ENCODE peak calls at places on chromosome 17, in nine cellular contexts. Y is A549, I is NB4, Q is HCT116, R is SK-N-SH, P is HepG2, U is K562, T is endothelial cell of umbilical vein, G is H1. D is an unnamed sample.

GRCh38 chr17:82238562-82239201 is 9.8 kb downstream of the SLC16A3 start:
- DNase-seq in T (no peak), Q (no peak), G (no peak), R (no peak), I (peak; percentile 95), P (no peak), U (peak; percentile 85), Y (no peak), D (no peak)

GRCh38 chr17:63824362-63824761 is 2.9 kb upstream of the PSMC5 start:
- DNase-seq in R (no peak), G (no peak), Y (no peak), I (no peak), Q (no peak), T (no peak), U (no peak), P (no peak), D (no peak)

GRCh38 chr17:79619636-79620206 is 8.9 kb upstream of the RBFOX3 start:
- DNase-seq in P (no peak), R (peak; percentile 29), G (peak; percentile 33), T (no peak), Y (no peak), U (no peak), I (no peak), Q (no peak), D (peak; percentile 10)

GRCh38 chr17:56638536-56639177 is 45.2 kb downstream of the NOG start:
- DNase-seq in Q (no peak), Y (no peak), G (no peak), T (no peak), P (no peak), U (no peak), I (no peak), R (no peak), D (no peak)

GRCh38 chr17:82981141-82981540 is 98.3 kb upstream of the METRNL start:
- DNase-seq in G (no peak), Q (no peak), Y (no peak), T (no peak), I (no peak), R (peak; percentile 14), U (no peak), P (no peak), D (no peak)

GRCh38 chr17:47304191-47304590 is 19.6 kb upstream of the EFCAB13 start:
- DNase-seq in I (no peak), Y (no peak), Q (no peak), G (no peak), U (no peak), T (no peak), P (no peak), R (no peak), D (no peak)

GRCh38 chr17:42009170-42009569 is 8.1 kb downstream of the DNAJC7 start:
- DNase-seq in U (no peak), R (no peak), P (peak; percentile 33), G (no peak), Q (no peak), Y (no peak), T (no peak), I (peak; percentile 30), D (no peak)

GRCh38 chr17:17723354-17724261 is 42.4 kb downstream of the RAI1 start:
- DNase-seq in Q (no peak), I (peak; percentile 63), Y (no peak), G (peak; percentile 66), U (no peak), P (no peak), T (peak; percentile 61), R (peak; percentile 87), D (peak; percentile 57)

GRCh38 chr17:17567114-17567513 is 24.4 kb downstream of the PEMT start:
- DNase-seq in T (no peak), I (no peak), Q (no peak), R (no peak), U (no peak), G (no peak), P (no peak), Y (no peak), D (no peak)

GRCh38 chr17:1203111-1203966 is 23.6 kb upstream of the ABR start:
- DNase-seq in P (no peak), G (peak; percentile 94), I (no peak), Q (no peak), Y (peak; percentile 87), R (peak; percentile 100), U (peak; percentile 93), T (peak; percentile 56), D (peak; percentile 84)

GRCh38 chr17:56593073-56593740 is at the start of gene NOG:
- DNase-seq in T (peak; percentile 13), R (peak; percentile 86), U (no peak), Q (no peak), G (peak; percentile 73), P (no peak), I (peak; percentile 88), Y (peak; percentile 72), D (peak; percentile 73)

GRCh38 chr17:58618336-58618735 is 73.5 kb downstream of the TEX14 start:
- DNase-seq in Y (no peak), G (no peak), I (no peak), U (no peak), Q (no peak), R (no peak), T (no peak), P (no peak), D (no peak)

GRCh38 chr17:4872786-4873185 is 26.6 kb upstream of the C17orf107 start:
- DNase-seq in Y (no peak), U (no peak), I (no peak), R (peak; percentile 71), P (no peak), Q (no peak), G (no peak), T (peak; percentile 75), D (no peak)

GRCh38 chr17:3801043-3801746 is at the start of gene ITGAE:
- DNase-seq in U (no peak), P (no peak), G (no peak), R (no peak), I (no peak), Y (no peak), T (no peak), Q (no peak), D (no peak)

GRCh38 chr17:5680766-5681165 is 96.5 kb upstream of the NLRP1 start:
- DNase-seq in Q (no peak), U (no peak), R (no peak), I (no peak), Y (no peak), T (no peak), P (no peak), G (no peak), D (no peak)

DNA sequence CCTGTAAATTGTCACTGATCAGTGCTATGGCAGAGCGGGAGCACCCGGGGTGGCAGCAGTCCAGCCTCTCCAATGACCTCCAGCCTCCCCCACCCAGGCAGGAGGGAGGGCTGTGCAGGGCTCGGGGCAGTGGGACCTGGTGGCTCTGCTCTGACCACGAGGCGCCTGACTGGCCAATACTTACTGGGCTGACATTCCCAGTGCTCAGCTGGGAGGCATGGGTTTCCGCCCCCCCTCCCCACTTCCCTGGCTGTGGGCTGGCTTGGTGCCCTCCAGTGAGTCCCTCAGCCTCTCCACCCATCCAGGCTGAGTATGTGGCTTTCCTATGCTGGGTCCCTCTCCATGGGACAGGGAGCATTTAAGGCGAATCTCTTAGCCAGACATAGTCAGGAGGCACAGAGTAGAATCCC is 2.7 kb downstream of the SOCS3 start:
- DNase-seq in U (no peak), R (peak; percentile 72), T (peak; percentile 82), P (no peak), Y (no peak), Q (no peak), I (no peak), G (no peak), D (no peak)
- TF ChIP-seq MAX in U (no peak), R (peak; percentile 94), T (peak; percentile 72), P (no peak), Y (peak; percentile 33), Q (no peak), I (no peak), G (no peak), D (no peak)

GRCh38 chr17:2239170-2239551 is 64.4 kb downstream of the SMG6 start:
- DNase-seq in P (no peak), I (no peak), T (peak; percentile 12), G (no peak), R (no peak), Q (no peak), Y (no peak), U (no peak), D (no peak)

GRCh38 chr17:2239882-2240430 is 63.6 kb downstream of the SMG6 start:
- DNase-seq in T (peak; percentile 92), P (no peak), Q (no peak), U (no peak), I (no peak), G (no peak), R (no peak), Y (peak; percentile 50), D (no peak)

GRCh38 chr17:2237521-2237921 is 66.1 kb downstream of the SMG6 start:
- DNase-seq in Y (no peak), P (no peak), U (no peak), I (no peak), R (no peak), T (peak; percentile 71), Q (no peak), G (no peak), D (no peak)

GRCh38 chr17:2237960-2238359 is 65.6 kb downstream of the SMG6 start:
- DNase-seq in U (no peak), Y (no peak), Q (no peak), P (no peak), I (no peak), G (no peak), T (no peak), R (no peak), D (no peak)

GRCh38 chr17:2238432-2239169 is 65.0 kb downstream of the SMG6 start:
- DNase-seq in R (no peak), G (no peak), P (no peak), Y (no peak), U (no peak), Q (no peak), I (no peak), T (peak; percentile 52), D (no peak)
- TF ChIP-seq MAX in R (no peak), G (no peak), P (no peak), Y (no peak), U (no peak), Q (no peak), I (no peak), T (peak; percentile 61), D (no peak)

GRCh38 chr17:34777044-34777443 is 184.2 kb downstream of the CCT6B start:
- DNase-seq in T (no peak), Y (no peak), I (no peak), R (peak; percentile 41), G (no peak), U (no peak), Q (no peak), P (no peak), D (no peak)
- TF ChIP-seq MAX in T (no peak), Y (no peak), I (no peak), R (no peak), G (no peak), U (no peak), Q (no peak), P (no peak), D (no peak)

DNA sequence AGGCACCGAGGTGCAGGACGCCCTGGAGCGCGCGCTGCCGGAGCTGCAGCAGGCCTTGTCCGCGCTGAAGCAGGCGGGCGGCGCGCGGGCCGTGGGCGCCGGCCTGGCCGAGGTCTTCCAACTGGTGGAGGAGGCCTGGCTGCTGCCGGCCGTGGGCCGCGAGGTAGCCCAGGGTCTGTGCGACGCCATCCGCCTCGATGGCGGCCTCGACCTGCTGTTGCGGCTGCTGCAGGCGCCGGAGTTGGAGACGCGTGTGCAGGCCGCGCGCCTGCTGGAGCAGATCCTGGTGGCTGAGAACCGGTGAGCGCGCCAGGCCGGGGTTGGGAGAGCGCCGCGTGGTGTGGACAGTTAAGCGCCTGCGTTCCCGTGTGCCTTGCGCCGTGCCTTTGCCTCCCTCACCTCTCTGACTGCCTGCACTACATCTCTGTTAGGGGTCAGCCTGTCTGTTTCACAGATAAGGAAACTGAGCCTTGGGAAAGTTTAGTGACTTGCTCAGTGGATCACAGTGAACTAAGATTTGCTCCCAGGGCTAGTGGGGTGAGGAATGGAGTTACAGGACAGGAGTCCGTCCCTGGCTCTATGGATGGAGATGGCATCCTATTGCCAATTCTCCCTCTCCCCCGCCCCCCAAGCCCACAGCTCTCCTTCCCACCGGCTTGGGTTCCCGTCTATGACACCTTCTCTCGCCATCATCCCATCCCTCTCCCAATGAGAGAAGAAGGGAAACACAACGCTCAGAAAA is 880 bp downstream of the SARM1 start:
- DNase-seq in P (no peak), T (peak; percentile 42), R (peak; percentile 67), U (no peak), G (no peak), Q (no peak), I (no peak), Y (no peak), D (peak; percentile 33)
- TF ChIP-seq MAX in P (no peak), T (no peak), R (no peak), U (no peak), G (peak; percentile 65), Q (no peak), I (no peak), Y (no peak), D (no peak)